ENCODE peak calls at places on chromosomes 12 and 14, in eight cellular contexts. One of them, this sample, is unnamed.

GRCh38 chr12:103093499-103094106 is 136.1 kb downstream of the ASCL1 start:
- DNase-seq in OCI-LY7: no peak
- DNase-seq in neural progenitor cell: no peak
- DNase-seq in GM23248: no peak
- DNase-seq in hepatocyte: peak
- DNase-seq in MM.1S: no peak
- DNase-seq in HCT116: no peak
- DNase-seq in GM23338: peak
- DNase-seq in this sample: no peak

GRCh38 chr14:30759172-30760125 is 114.9 kb upstream of the COCH start:
- DNase-seq in OCI-LY7: no peak
- DNase-seq in neural progenitor cell: no peak
- DNase-seq in GM23248: no peak
- DNase-seq in hepatocyte: no peak
- DNase-seq in MM.1S: no peak
- DNase-seq in HCT116: no peak
- DNase-seq in GM23338: no peak
- DNase-seq in this sample: no peak

GRCh38 chr12:55704824-55705780 is 2.6 kb downstream of the ITGA7 start:
- DNase-seq in OCI-LY7: no peak
- DNase-seq in neural progenitor cell: no peak
- DNase-seq in GM23248: no peak
- DNase-seq in hepatocyte: no peak
- DNase-seq in MM.1S: no peak
- DNase-seq in HCT116: no peak
- DNase-seq in GM23338: no peak
- DNase-seq in this sample: no peak

GRCh38 chr14:36647827-36648753 is 13.6 kb upstream of the PAX9 start:
- DNase-seq in OCI-LY7: no peak
- DNase-seq in neural progenitor cell: peak
- DNase-seq in GM23248: peak
- DNase-seq in hepatocyte: peak
- DNase-seq in MM.1S: no peak
- DNase-seq in HCT116: no peak
- DNase-seq in GM23338: peak
- DNase-seq in this sample: peak

GRCh38 chr14:99930420-99931274 is 134.6 kb upstream of the EVL start:
- DNase-seq in OCI-LY7: no peak
- DNase-seq in neural progenitor cell: no peak
- DNase-seq in GM23248: peak
- DNase-seq in hepatocyte: no peak
- DNase-seq in MM.1S: no peak
- DNase-seq in HCT116: no peak
- DNase-seq in GM23338: no peak
- DNase-seq in this sample: peak

GRCh38 chr12:79367016-79367575 is 323.7 kb downstream of the PAWR start:
- DNase-seq in OCI-LY7: no peak
- DNase-seq in neural progenitor cell: no peak
- DNase-seq in GM23248: no peak
- DNase-seq in hepatocyte: no peak
- DNase-seq in MM.1S: no peak
- DNase-seq in HCT116: no peak
- DNase-seq in GM23338: no peak
- DNase-seq in this sample: peak

GRCh38 chr14:23513005-23513412 is 38.6 kb downstream of the ZFHX2 start:
- DNase-seq in OCI-LY7: no peak
- DNase-seq in neural progenitor cell: no peak
- DNase-seq in GM23248: no peak
- DNase-seq in hepatocyte: no peak
- DNase-seq in MM.1S: no peak
- DNase-seq in HCT116: no peak
- DNase-seq in GM23338: no peak
- DNase-seq in this sample: no peak

GRCh38 chr12:6124411-6125151 is at the start of gene VWF:
- DNase-seq in OCI-LY7: no peak
- DNase-seq in neural progenitor cell: peak
- DNase-seq in GM23248: no peak
- DNase-seq in hepatocyte: no peak
- DNase-seq in MM.1S: no peak
- DNase-seq in HCT116: no peak
- DNase-seq in GM23338: no peak
- DNase-seq in this sample: no peak

GRCh38 chr14:64760146-64760755 is 56.0 kb downstream of the PLEKHG3 start:
- DNase-seq in OCI-LY7: peak
- DNase-seq in neural progenitor cell: peak
- DNase-seq in GM23248: peak
- DNase-seq in hepatocyte: peak
- DNase-seq in MM.1S: peak
- DNase-seq in HCT116: peak
- DNase-seq in GM23338: peak
- DNase-seq in this sample: peak

GRCh38 chr14:96748371-96748770 is 48.8 kb upstream of the VRK1 start:
- DNase-seq in OCI-LY7: no peak
- DNase-seq in neural progenitor cell: no peak
- DNase-seq in GM23248: no peak
- DNase-seq in hepatocyte: no peak
- DNase-seq in MM.1S: no peak
- DNase-seq in HCT116: no peak
- DNase-seq in GM23338: no peak
- DNase-seq in this sample: peak

GRCh38 chr14:24243336-24243836 is 963 bp upstream of the TINF2 start:
- DNase-seq in OCI-LY7: peak
- DNase-seq in neural progenitor cell: no peak
- DNase-seq in GM23248: no peak
- DNase-seq in hepatocyte: peak
- DNase-seq in MM.1S: peak
- DNase-seq in HCT116: no peak
- DNase-seq in GM23338: peak
- DNase-seq in this sample: peak

GRCh38 chr12:124629799-124630198 is 62.4 kb upstream of the NCOR2 start:
- DNase-seq in OCI-LY7: no peak
- DNase-seq in neural progenitor cell: no peak
- DNase-seq in GM23248: no peak
- DNase-seq in hepatocyte: no peak
- DNase-seq in MM.1S: no peak
- DNase-seq in HCT116: no peak
- DNase-seq in GM23338: no peak
- DNase-seq in this sample: no peak

GRCh38 chr12:124631681-124632080 is 64.3 kb upstream of the NCOR2 start:
- DNase-seq in OCI-LY7: no peak
- DNase-seq in neural progenitor cell: no peak
- DNase-seq in GM23248: no peak
- DNase-seq in hepatocyte: no peak
- DNase-seq in MM.1S: no peak
- DNase-seq in HCT116: no peak
- DNase-seq in GM23338: no peak
- DNase-seq in this sample: no peak

GRCh38 chr12:124632510-124632909 is 65.1 kb upstream of the NCOR2 start:
- DNase-seq in OCI-LY7: no peak
- DNase-seq in neural progenitor cell: peak
- DNase-seq in GM23248: no peak
- DNase-seq in hepatocyte: peak
- DNase-seq in MM.1S: no peak
- DNase-seq in HCT116: no peak
- DNase-seq in GM23338: no peak
- DNase-seq in this sample: no peak

GRCh38 chr12:124629117-124629516 is 61.7 kb upstream of the NCOR2 start:
- DNase-seq in OCI-LY7: no peak
- DNase-seq in neural progenitor cell: no peak
- DNase-seq in GM23248: no peak
- DNase-seq in hepatocyte: no peak
- DNase-seq in MM.1S: no peak
- DNase-seq in HCT116: no peak
- DNase-seq in GM23338: no peak
- DNase-seq in this sample: no peak

GRCh38 chr12:124630791-124631313 is 63.4 kb upstream of the NCOR2 start:
- DNase-seq in OCI-LY7: no peak
- DNase-seq in neural progenitor cell: no peak
- DNase-seq in GM23248: no peak
- DNase-seq in hepatocyte: no peak
- DNase-seq in MM.1S: no peak
- DNase-seq in HCT116: no peak
- DNase-seq in GM23338: peak
- DNase-seq in this sample: no peak
- TF ChIP-seq EZH2phosphoT487 in OCI-LY7: no peak
- TF ChIP-seq EZH2phosphoT487 in neural progenitor cell: no peak
- TF ChIP-seq EZH2phosphoT487 in GM23248: no peak
- TF ChIP-seq EZH2phosphoT487 in hepatocyte: no peak
- TF ChIP-seq EZH2phosphoT487 in MM.1S: no peak
- TF ChIP-seq EZH2phosphoT487 in HCT116: no peak
- TF ChIP-seq EZH2phosphoT487 in GM23338: no peak
- TF ChIP-seq EZH2phosphoT487 in this sample: no peak

GRCh38 chr12:22459872-22460490 is 84.4 kb downstream of the C2CD5 start:
- DNase-seq in OCI-LY7: peak
- DNase-seq in neural progenitor cell: peak
- DNase-seq in GM23248: peak
- DNase-seq in hepatocyte: peak
- DNase-seq in MM.1S: peak
- DNase-seq in HCT116: peak
- DNase-seq in GM23338: peak
- DNase-seq in this sample: peak
- TF ChIP-seq EZH2phosphoT487 in OCI-LY7: no peak
- TF ChIP-seq EZH2phosphoT487 in neural progenitor cell: no peak
- TF ChIP-seq EZH2phosphoT487 in GM23248: no peak
- TF ChIP-seq EZH2phosphoT487 in hepatocyte: no peak
- TF ChIP-seq EZH2phosphoT487 in MM.1S: no peak
- TF ChIP-seq EZH2phosphoT487 in HCT116: no peak
- TF ChIP-seq EZH2phosphoT487 in GM23338: no peak
- TF ChIP-seq EZH2phosphoT487 in this sample: no peak

GRCh38 chr14:71852201-71852600 is 80.0 kb upstream of the RGS6 start:
- DNase-seq in OCI-LY7: no peak
- DNase-seq in neural progenitor cell: peak
- DNase-seq in GM23248: no peak
- DNase-seq in hepatocyte: no peak
- DNase-seq in MM.1S: no peak
- DNase-seq in HCT116: no peak
- DNase-seq in GM23338: no peak
- DNase-seq in this sample: no peak
- TF ChIP-seq EZH2phosphoT487 in OCI-LY7: no peak
- TF ChIP-seq EZH2phosphoT487 in neural progenitor cell: no peak
- TF ChIP-seq EZH2phosphoT487 in GM23248: no peak
- TF ChIP-seq EZH2phosphoT487 in hepatocyte: no peak
- TF ChIP-seq EZH2phosphoT487 in MM.1S: no peak
- TF ChIP-seq EZH2phosphoT487 in HCT116: no peak
- TF ChIP-seq EZH2phosphoT487 in GM23338: no peak
- TF ChIP-seq EZH2phosphoT487 in this sample: no peak

DNA sequence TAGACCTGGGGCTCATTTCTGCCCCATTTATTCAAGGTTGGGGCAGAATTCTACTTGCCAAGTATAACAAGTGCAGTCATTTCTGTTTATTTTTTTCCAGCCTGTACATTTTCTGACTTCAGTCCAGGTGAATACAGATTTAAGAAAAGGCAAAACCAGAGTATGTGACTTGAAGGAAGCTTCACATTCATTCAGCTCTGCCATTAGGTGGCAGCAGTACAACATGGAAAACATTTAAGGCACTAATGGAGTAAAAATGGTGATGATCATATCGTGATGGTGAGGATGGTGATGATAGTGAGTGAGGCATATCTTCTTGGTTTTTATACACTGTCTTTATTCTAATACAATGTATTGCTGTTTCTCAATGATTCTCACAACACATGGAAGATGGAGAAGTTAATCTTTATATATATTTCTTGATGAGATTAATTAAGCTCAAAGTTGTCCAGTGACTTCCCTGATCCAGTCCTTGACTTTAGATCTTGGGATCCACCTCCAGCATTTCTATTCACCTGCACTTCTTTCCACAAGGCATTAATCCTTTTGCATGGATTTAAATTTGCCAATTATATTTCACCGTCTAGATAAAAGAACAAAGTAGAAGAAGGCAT is 176.7 kb upstream of the SEL1L start:
- DNase-seq in OCI-LY7: peak
- DNase-seq in neural progenitor cell: peak
- DNase-seq in GM23248: peak
- DNase-seq in hepatocyte: peak
- DNase-seq in MM.1S: peak
- DNase-seq in HCT116: peak
- DNase-seq in GM23338: peak
- DNase-seq in this sample: peak
- TF ChIP-seq EZH2phosphoT487 in OCI-LY7: no peak
- TF ChIP-seq EZH2phosphoT487 in neural progenitor cell: no peak
- TF ChIP-seq EZH2phosphoT487 in GM23248: no peak
- TF ChIP-seq EZH2phosphoT487 in hepatocyte: no peak
- TF ChIP-seq EZH2phosphoT487 in MM.1S: no peak
- TF ChIP-seq EZH2phosphoT487 in HCT116: no peak
- TF ChIP-seq EZH2phosphoT487 in GM23338: no peak
- TF ChIP-seq EZH2phosphoT487 in this sample: no peak

GRCh38 chr14:65997350-65997749 is 488.8 kb upstream of the CCDC196 start:
- DNase-seq in OCI-LY7: no peak
- DNase-seq in neural progenitor cell: no peak
- DNase-seq in GM23248: no peak
- DNase-seq in hepatocyte: no peak
- DNase-seq in MM.1S: no peak
- DNase-seq in HCT116: no peak
- DNase-seq in GM23338: no peak
- DNase-seq in this sample: no peak

GRCh38 chr14:65989981-65990380 is 496.2 kb upstream of the CCDC196 start:
- DNase-seq in OCI-LY7: no peak
- DNase-seq in neural progenitor cell: no peak
- DNase-seq in GM23248: no peak
- DNase-seq in hepatocyte: no peak
- DNase-seq in MM.1S: no peak
- DNase-seq in HCT116: no peak
- DNase-seq in GM23338: no peak
- DNase-seq in this sample: no peak

GRCh38 chr14:65991124-65991523 is 495.0 kb upstream of the CCDC196 start:
- DNase-seq in OCI-LY7: no peak
- DNase-seq in neural progenitor cell: no peak
- DNase-seq in GM23248: no peak
- DNase-seq in hepatocyte: no peak
- DNase-seq in MM.1S: no peak
- DNase-seq in HCT116: no peak
- DNase-seq in GM23338: no peak
- DNase-seq in this sample: no peak

GRCh38 chr14:65993996-65994395 is 492.2 kb upstream of the CCDC196 start:
- DNase-seq in OCI-LY7: no peak
- DNase-seq in neural progenitor cell: peak
- DNase-seq in GM23248: no peak
- DNase-seq in hepatocyte: no peak
- DNase-seq in MM.1S: no peak
- DNase-seq in HCT116: no peak
- DNase-seq in GM23338: peak
- DNase-seq in this sample: no peak

DNA sequence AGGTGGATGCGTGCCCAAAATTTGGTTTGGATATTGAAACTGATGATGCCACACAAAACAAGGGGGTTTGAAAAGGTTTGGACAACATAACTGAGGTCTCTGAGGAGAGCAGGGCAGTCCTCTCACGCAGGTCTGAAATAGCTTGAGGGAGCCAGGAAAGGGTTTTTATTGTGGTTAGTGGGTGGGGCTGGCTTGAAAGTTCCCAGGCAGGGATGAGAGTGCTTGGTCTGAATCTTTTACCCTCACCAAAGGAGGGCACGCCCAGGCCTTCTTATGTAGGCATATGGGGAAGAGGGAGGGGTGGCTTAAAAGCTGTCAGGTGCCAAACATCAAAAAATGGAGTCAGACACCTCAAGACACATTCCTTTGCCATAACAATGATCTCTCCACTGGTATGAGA is 493.1 kb upstream of the CCDC196 start:
- DNase-seq in OCI-LY7: no peak
- DNase-seq in neural progenitor cell: no peak
- DNase-seq in GM23248: no peak
- DNase-seq in hepatocyte: no peak
- DNase-seq in MM.1S: peak
- DNase-seq in HCT116: no peak
- DNase-seq in GM23338: no peak
- DNase-seq in this sample: no peak
- TF ChIP-seq EZH2phosphoT487 in OCI-LY7: no peak
- TF ChIP-seq EZH2phosphoT487 in neural progenitor cell: no peak
- TF ChIP-seq EZH2phosphoT487 in GM23248: no peak
- TF ChIP-seq EZH2phosphoT487 in hepatocyte: no peak
- TF ChIP-seq EZH2phosphoT487 in MM.1S: no peak
- TF ChIP-seq EZH2phosphoT487 in HCT116: no peak
- TF ChIP-seq EZH2phosphoT487 in GM23338: no peak
- TF ChIP-seq EZH2phosphoT487 in this sample: no peak

This sample was measured in PC-3.